ENCODE peak calls at places on chromosome 21, in five cellular contexts. D is esophagus muscularis mucosa, B is HT1080, L is activated T-cell treated with anti-CD3 and anti-CD28 coated beads for 24 hours, X is left ventricle myocardium superior. Q is an unnamed sample.
A peak's percentile ranks its signal among the peaks of the same experiment; 100 is the strongest.

GRCh38 chr21:42559326-42559725 is 45.7 kb downstream of the SLC37A1 start:
- DNase-seq in B (no peak), L (no peak), X (no peak), D (no peak), Q (no peak)

GRCh38 chr21:26469789-26470188 is 103.3 kb downstream of the CYYR1 start:
- DNase-seq in B (peak; percentile 71), X (no peak), L (no peak), D (no peak), Q (no peak)

GRCh38 chr21:45020629-45021427 is 53.6 kb upstream of the ADARB1 start:
- DNase-seq in L (no peak), X (peak; percentile 26), B (no peak), D (no peak), Q (no peak)

GRCh38 chr21:38798481-38798882 is 7.2 kb upstream of the ETS2 start:
- DNase-seq in L (no peak), X (no peak), D (no peak), B (peak; percentile 84), Q (no peak)

GRCh38 chr21:43733529-43734071 is 14.7 kb downstream of the PDXK start:
- DNase-seq in L (no peak), D (no peak), B (no peak), X (no peak), Q (no peak)

GRCh38 chr21:16912075-16912474 is 600.8 kb upstream of the CXADR start:
- DNase-seq in X (no peak), D (no peak), L (no peak), B (no peak), Q (no peak)

GRCh38 chr21:26165331-26165730 is 5.2 kb downstream of the APP start:
- DNase-seq in X (no peak), L (no peak), B (no peak), D (no peak), Q (peak; percentile 21)

GRCh38 chr21:26925122-26925521 is 41.8 kb downstream of the ADAMTS5 start:
- DNase-seq in L (no peak), B (no peak), D (no peak), X (no peak), Q (no peak)

GRCh38 chr21:43864313-43864805 is 664 bp upstream of the AGPAT3 start:
- DNase-seq in B (no peak), L (no peak), D (no peak), X (peak; percentile 66), Q (peak; percentile 50)

GRCh38 chr21:29085106-29085752 is 11.8 kb upstream of the CCT8 start:
- DNase-seq in D (no peak), X (no peak), L (no peak), B (no peak), Q (no peak)

GRCh38 chr21:34889537-34890257 is 159.4 kb downstream of the RUNX1 start:
- DNase-seq in L (peak; percentile 71), X (peak; percentile 87), B (peak; percentile 68), D (peak; percentile 91), Q (peak; percentile 87)

GRCh38 chr21:8993284-8993942 is 1528.0 kb upstream of the TPTE start:
- DNase-seq in L (no peak), B (no peak), D (peak; percentile 60), X (no peak), Q (no peak)

GRCh38 chr21:28856588-28857250 is 136.0 kb downstream of the LTN1 start:
- DNase-seq in B (no peak), X (peak; percentile 28), L (no peak), D (no peak), Q (no peak)

GRCh38 chr21:37389456-37389855 is 22.9 kb downstream of the DYRK1A start:
- DNase-seq in X (no peak), B (no peak), D (no peak), L (no peak), Q (no peak)

GRCh38 chr21:45388011-45388521 is 16.9 kb upstream of the COL18A1 start:
- DNase-seq in L (no peak), D (no peak), B (no peak), X (peak; percentile 53), Q (no peak)

GRCh38 chr21:31232344-31232743 is 111.7 kb downstream of the TIAM1 start:
- DNase-seq in B (no peak), D (no peak), X (no peak), L (no peak), Q (no peak)